ENCODE peak calls at places on chromosomes 11 and 22, in nine cellular contexts. W is adrenal gland; B is HFFc6; P is RWPE1; H is PC-3; K is fibroblast of villous mesenchyme; Q is fibroblast of mammary gland; E is CD8-positive, alpha-beta T cell; A is astrocyte of the cerebellum. L is an unnamed sample.

GRCh38 chr11:132202621-132203020 is 832.2 kb downstream of the NTM start:
- DNase-seq in W (no peak), B (peak; percentile 66), P (no peak), H (no peak), K (no peak), Q (no peak), E (no peak), A (peak; percentile 16), L (no peak)

GRCh38 chr11:112525844-112526590 is 265.4 kb upstream of the PLET1 start:
- DNase-seq in W (no peak), B (no peak), P (no peak), H (no peak), K (no peak), Q (no peak), E (no peak), A (no peak), L (no peak)

GRCh38 chr11:128039140-128040021 is 548.0 kb downstream of the ETS1 start:
- DNase-seq in W (no peak), B (peak; percentile 83), P (peak; percentile 30), H (peak; percentile 94), K (peak; percentile 91), Q (peak; percentile 97), E (peak; percentile 48), A (peak; percentile 83), L (no peak)

GRCh38 chr11:86952221-86952875 is 2.8 kb downstream of the FZD4 start:
- DNase-seq in W (no peak), B (no peak), P (no peak), H (no peak), K (peak; percentile 54), Q (no peak), E (no peak), A (no peak), L (no peak)

GRCh38 chr11:64395545-64396078 is 36.6 kb downstream of the RPS6KA4 start:
- DNase-seq in W (no peak), B (no peak), P (no peak), H (no peak), K (no peak), Q (no peak), E (no peak), A (no peak), L (no peak)

GRCh38 chr22:21593406-21594232 is 26.1 kb downstream of the UBE2L3 start:
- DNase-seq in W (no peak), B (no peak), P (no peak), H (peak; percentile 24), K (no peak), Q (no peak), E (no peak), A (no peak), L (no peak)

GRCh38 chr22:27433585-27434190 is 367.9 kb downstream of the MN1 start:
- DNase-seq in W (no peak), B (no peak), P (no peak), H (peak; percentile 38), K (no peak), Q (peak; percentile 37), E (no peak), A (no peak), L (no peak)

GRCh38 chr22:17366830-17367229 is 2.4 kb upstream of the CECR2 start:
- DNase-seq in W (no peak), B (no peak), P (no peak), H (no peak), K (no peak), Q (no peak), E (no peak), A (no peak), L (no peak)

GRCh38 chr11:77289737-77290136 is 11.7 kb downstream of the GDPD4 start:
- DNase-seq in W (no peak), B (no peak), P (no peak), H (no peak), K (no peak), Q (no peak), E (no peak), A (no peak), L (no peak)

GRCh38 chr22:35111244-35111643 is 45.3 kb downstream of the ISX start:
- DNase-seq in W (no peak), B (no peak), P (no peak), H (no peak), K (no peak), Q (no peak), E (no peak), A (no peak), L (no peak)

GRCh38 chr22:50712341-50713007 is 25.5 kb upstream of the ACR start:
- DNase-seq in W (no peak), B (no peak), P (no peak), H (no peak), K (no peak), Q (no peak), E (no peak), A (no peak), L (no peak)

GRCh38 chr11:111735262-111736116 is 30.7 kb downstream of the PPP2R1B start:
- DNase-seq in W (peak; percentile 91), B (peak; percentile 99), P (peak; percentile 93), H (peak; percentile 99), K (peak; percentile 97), Q (peak; percentile 100), E (no peak), A (peak; percentile 96), L (peak; percentile 96)

GRCh38 chr11:84686726-84687125 is 940.4 kb downstream of the DLG2 start:
- DNase-seq in W (no peak), B (no peak), P (no peak), H (peak; percentile 38), K (no peak), Q (no peak), E (no peak), A (peak; percentile 6), L (no peak)

GRCh38 chr22:41380993-41381328 is 781 bp upstream of the TEF start:
- DNase-seq in W (peak; percentile 89), B (peak; percentile 70), P (peak; percentile 55), H (peak; percentile 57), K (peak; percentile 97), Q (peak; percentile 90), E (no peak), A (peak; percentile 40), L (peak; percentile 89)

GRCh38 chr22:41382098-41382578 is 396 bp downstream of the TEF start:
- DNase-seq in W (peak; percentile 80), B (no peak), P (peak; percentile 57), H (peak; percentile 25), K (peak; percentile 63), Q (peak; percentile 27), E (peak; percentile 39), A (no peak), L (no peak)

GRCh38 chr11:22670803-22671202 is 4.4 kb downstream of the GAS2 start:
- DNase-seq in W (no peak), B (no peak), P (no peak), H (peak; percentile 28), K (no peak), Q (no peak), E (no peak), A (no peak), L (no peak)
- TF ChIP-seq CTCF in W (no peak), B (no peak), P (no peak), H (peak; percentile 31), K (no peak), Q (no peak), E (no peak), A (no peak), L (peak; percentile 33)

GRCh38 chr22:44088976-44089570 is 65.0 kb downstream of the PARVB start:
- DNase-seq in W (peak; percentile 65), B (peak; percentile 2), P (peak; percentile 58), H (no peak), K (no peak), Q (peak; percentile 21), E (no peak), A (peak; percentile 33), L (no peak)
- TF ChIP-seq CTCF in W (no peak), B (no peak), P (no peak), H (no peak), K (no peak), Q (no peak), E (no peak), A (no peak), L (no peak)

DNA sequence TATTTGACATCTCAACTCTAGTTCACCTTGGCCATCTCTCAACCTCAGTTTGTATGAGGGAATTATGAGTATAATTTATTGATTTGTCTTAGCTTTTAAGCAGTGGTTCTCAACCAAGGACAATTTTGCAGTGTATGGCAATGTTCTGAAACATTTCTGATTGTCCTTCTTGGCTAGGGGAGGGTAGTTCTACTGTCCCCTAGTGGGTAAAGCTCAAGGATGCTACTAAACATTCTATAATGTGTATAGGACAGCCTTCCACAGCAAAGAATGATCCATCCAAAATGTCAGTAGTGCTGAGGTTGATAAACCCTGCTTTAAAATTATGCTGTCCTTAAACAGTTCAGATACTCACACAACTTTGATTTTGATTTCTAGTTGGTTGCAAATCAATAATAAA is 78.1 kb upstream of the ALKBH3 start:
- DNase-seq in W (no peak), B (no peak), P (no peak), H (peak; percentile 20), K (no peak), Q (no peak), E (no peak), A (no peak), L (no peak)
- TF ChIP-seq CTCF in W (no peak), B (peak; percentile 68), P (no peak), H (peak; percentile 57), K (peak; percentile 52), Q (peak; percentile 47), E (no peak), A (peak; percentile 37), L (peak; percentile 50)

GRCh38 chr11:121904148-121904547 is 211.9 kb downstream of the BLID start:
- DNase-seq in W (no peak), B (no peak), P (no peak), H (no peak), K (no peak), Q (no peak), E (no peak), A (no peak), L (no peak)
- TF ChIP-seq CTCF in W (no peak), B (no peak), P (no peak), H (no peak), K (no peak), Q (no peak), E (no peak), A (no peak), L (no peak)

DNA sequence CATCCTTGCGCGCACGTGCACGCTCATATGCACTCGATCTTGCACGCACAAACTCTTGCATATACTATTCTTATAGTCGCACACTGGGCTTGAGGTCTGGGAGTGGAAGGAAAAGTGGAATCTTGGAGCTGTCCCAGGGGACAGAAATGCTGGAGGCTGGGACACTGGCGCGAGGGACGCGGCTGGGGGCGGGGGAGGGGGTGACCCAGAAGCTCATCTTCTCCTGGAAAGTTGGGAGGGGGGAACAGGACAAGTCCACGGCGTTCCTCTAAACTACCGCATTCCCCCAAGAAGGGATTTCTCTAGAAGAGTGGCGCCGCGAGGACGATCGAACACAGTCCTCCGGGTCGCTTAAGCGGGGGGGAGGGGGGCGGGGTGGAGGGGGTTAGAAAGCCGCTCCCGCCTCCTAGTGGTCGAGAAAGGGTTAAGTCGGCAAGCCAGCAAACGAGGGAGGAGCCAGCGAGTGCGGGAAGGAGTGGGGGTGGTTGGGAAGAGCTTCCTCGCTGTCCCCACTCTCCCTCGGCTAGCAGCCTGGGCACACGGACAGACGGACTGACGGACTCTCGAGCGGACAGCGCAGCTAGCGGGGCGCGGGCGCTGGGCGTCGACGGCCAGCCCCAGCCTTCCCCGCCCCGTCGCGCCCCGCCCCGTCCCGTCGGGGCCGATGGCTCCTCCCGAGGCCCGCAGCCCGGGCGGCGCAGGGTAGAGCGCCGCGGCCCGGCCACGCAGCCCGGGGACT is at the start of gene RTN4RL2:
- DNase-seq in W (peak; percentile 43), B (no peak), P (peak; percentile 71), H (peak; percentile 72), K (peak; percentile 30), Q (peak; percentile 57), E (no peak), A (no peak), L (no peak)
- TF ChIP-seq CTCF in W (peak; percentile 23), B (peak; percentile 70), P (peak; percentile 30), H (peak; percentile 33), K (no peak), Q (peak; percentile 5), E (no peak), A (no peak), L (peak; percentile 38)

L was measured in AG04450.